ENCODE peak calls at places on chromosomes 13 and 19, in eight cellular contexts. One of them, this sample, is unnamed.

GRCh38 chr19:45376045-45376724 is 5.8 kb upstream of the ERCC2 start:
- DNase-seq in OCI-LY7: no peak
- DNase-seq in SJCRH30: peak
- DNase-seq in endodermal cell: peak
- DNase-seq in IMR-90: peak
- DNase-seq in neural progenitor cell: peak
- DNase-seq in CD8-positive, alpha-beta T cell: no peak
- DNase-seq in vagina: no peak
- DNase-seq in this sample: peak

GRCh38 chr13:57424379-57424778 is 207.2 kb upstream of the PCDH17 start:
- DNase-seq in OCI-LY7: no peak
- DNase-seq in SJCRH30: no peak
- DNase-seq in endodermal cell: no peak
- DNase-seq in IMR-90: no peak
- DNase-seq in neural progenitor cell: no peak
- DNase-seq in CD8-positive, alpha-beta T cell: no peak
- DNase-seq in vagina: no peak
- DNase-seq in this sample: no peak

GRCh38 chr13:87052731-87053130 is 618.4 kb upstream of the SLITRK5 start:
- DNase-seq in OCI-LY7: no peak
- DNase-seq in SJCRH30: no peak
- DNase-seq in endodermal cell: no peak
- DNase-seq in IMR-90: peak
- DNase-seq in neural progenitor cell: no peak
- DNase-seq in CD8-positive, alpha-beta T cell: no peak
- DNase-seq in vagina: no peak
- DNase-seq in this sample: no peak

GRCh38 chr13:101390461-101390860 is 25.8 kb downstream of the NALCN start:
- DNase-seq in OCI-LY7: no peak
- DNase-seq in SJCRH30: no peak
- DNase-seq in endodermal cell: no peak
- DNase-seq in IMR-90: peak
- DNase-seq in neural progenitor cell: no peak
- DNase-seq in CD8-positive, alpha-beta T cell: no peak
- DNase-seq in vagina: no peak
- DNase-seq in this sample: no peak

GRCh38 chr13:113106666-113107065 is 1.1 kb downstream of the F7 start:
- DNase-seq in OCI-LY7: no peak
- DNase-seq in SJCRH30: no peak
- DNase-seq in endodermal cell: no peak
- DNase-seq in IMR-90: no peak
- DNase-seq in neural progenitor cell: no peak
- DNase-seq in CD8-positive, alpha-beta T cell: no peak
- DNase-seq in vagina: no peak
- DNase-seq in this sample: no peak

GRCh38 chr13:20239748-20240147 is 7.6 kb upstream of the GJB6 start:
- DNase-seq in OCI-LY7: no peak
- DNase-seq in SJCRH30: no peak
- DNase-seq in endodermal cell: no peak
- DNase-seq in IMR-90: no peak
- DNase-seq in neural progenitor cell: no peak
- DNase-seq in CD8-positive, alpha-beta T cell: no peak
- DNase-seq in vagina: no peak
- DNase-seq in this sample: no peak

GRCh38 chr13:75705908-75706307 is 69.8 kb downstream of the LMO7 start:
- DNase-seq in OCI-LY7: no peak
- DNase-seq in SJCRH30: no peak
- DNase-seq in endodermal cell: no peak
- DNase-seq in IMR-90: no peak
- DNase-seq in neural progenitor cell: no peak
- DNase-seq in CD8-positive, alpha-beta T cell: no peak
- DNase-seq in vagina: no peak
- DNase-seq in this sample: no peak

GRCh38 chr19:29516821-29517395 is 8.9 kb upstream of the VSTM2B start:
- DNase-seq in OCI-LY7: no peak
- DNase-seq in SJCRH30: no peak
- DNase-seq in endodermal cell: no peak
- DNase-seq in IMR-90: no peak
- DNase-seq in neural progenitor cell: no peak
- DNase-seq in CD8-positive, alpha-beta T cell: no peak
- DNase-seq in vagina: no peak
- DNase-seq in this sample: no peak

GRCh38 chr19:23222998-23223652 is 27.1 kb downstream of the ZNF724 start:
- DNase-seq in OCI-LY7: peak
- DNase-seq in SJCRH30: no peak
- DNase-seq in endodermal cell: no peak
- DNase-seq in IMR-90: no peak
- DNase-seq in neural progenitor cell: no peak
- DNase-seq in CD8-positive, alpha-beta T cell: no peak
- DNase-seq in vagina: no peak
- DNase-seq in this sample: no peak

GRCh38 chr19:21109116-21109515 is 27.1 kb downstream of the ZNF714 start:
- DNase-seq in OCI-LY7: no peak
- DNase-seq in SJCRH30: no peak
- DNase-seq in endodermal cell: no peak
- DNase-seq in IMR-90: peak
- DNase-seq in neural progenitor cell: no peak
- DNase-seq in CD8-positive, alpha-beta T cell: no peak
- DNase-seq in vagina: no peak
- DNase-seq in this sample: no peak

GRCh38 chr13:51681037-51681678 is 96.9 kb downstream of the WDFY2 start:
- DNase-seq in OCI-LY7: no peak
- DNase-seq in SJCRH30: no peak
- DNase-seq in endodermal cell: no peak
- DNase-seq in IMR-90: peak
- DNase-seq in neural progenitor cell: no peak
- DNase-seq in CD8-positive, alpha-beta T cell: no peak
- DNase-seq in vagina: no peak
- DNase-seq in this sample: no peak

GRCh38 chr19:46232029-46232428 is 2.5 kb downstream of the IGFL1 start:
- DNase-seq in OCI-LY7: no peak
- DNase-seq in SJCRH30: no peak
- DNase-seq in endodermal cell: peak
- DNase-seq in IMR-90: no peak
- DNase-seq in neural progenitor cell: no peak
- DNase-seq in CD8-positive, alpha-beta T cell: no peak
- DNase-seq in vagina: no peak
- DNase-seq in this sample: no peak

GRCh38 chr13:50527612-50528509 is 315.6 kb downstream of the DLEU7 start:
- DNase-seq in OCI-LY7: peak
- DNase-seq in SJCRH30: no peak
- DNase-seq in endodermal cell: no peak
- DNase-seq in IMR-90: no peak
- DNase-seq in neural progenitor cell: no peak
- DNase-seq in CD8-positive, alpha-beta T cell: no peak
- DNase-seq in vagina: no peak
- DNase-seq in this sample: no peak

GRCh38 chr13:112444001-112444311 is 67.8 kb downstream of the SPACA7 start:
- DNase-seq in OCI-LY7: peak
- DNase-seq in SJCRH30: peak
- DNase-seq in endodermal cell: peak
- DNase-seq in IMR-90: peak
- DNase-seq in neural progenitor cell: peak
- DNase-seq in CD8-positive, alpha-beta T cell: peak
- DNase-seq in vagina: no peak
- DNase-seq in this sample: peak

GRCh38 chr13:97328222-97328790 is 105.7 kb upstream of the RAP2A start:
- DNase-seq in OCI-LY7: no peak
- DNase-seq in SJCRH30: peak
- DNase-seq in endodermal cell: peak
- DNase-seq in IMR-90: peak
- DNase-seq in neural progenitor cell: peak
- DNase-seq in CD8-positive, alpha-beta T cell: no peak
- DNase-seq in vagina: no peak
- DNase-seq in this sample: peak

GRCh38 chr19:33868821-33869412 is 72.2 kb downstream of the KCTD15 start:
- DNase-seq in OCI-LY7: no peak
- DNase-seq in SJCRH30: peak
- DNase-seq in endodermal cell: peak
- DNase-seq in IMR-90: no peak
- DNase-seq in neural progenitor cell: peak
- DNase-seq in CD8-positive, alpha-beta T cell: no peak
- DNase-seq in vagina: peak
- DNase-seq in this sample: no peak

GRCh38 chr13:93244141-93244917 is 17.7 kb downstream of the GPC6 start:
- DNase-seq in OCI-LY7: no peak
- DNase-seq in SJCRH30: no peak
- DNase-seq in endodermal cell: peak
- DNase-seq in IMR-90: peak
- DNase-seq in neural progenitor cell: peak
- DNase-seq in CD8-positive, alpha-beta T cell: no peak
- DNase-seq in vagina: no peak
- DNase-seq in this sample: no peak

GRCh38 chr19:48487944-48488343 is 18.8 kb downstream of the CYTH2 start:
- DNase-seq in OCI-LY7: no peak
- DNase-seq in SJCRH30: no peak
- DNase-seq in endodermal cell: no peak
- DNase-seq in IMR-90: peak
- DNase-seq in neural progenitor cell: no peak
- DNase-seq in CD8-positive, alpha-beta T cell: no peak
- DNase-seq in vagina: no peak
- DNase-seq in this sample: no peak

GRCh38 chr13:19845758-19846157 is 17.7 kb downstream of the ZMYM5 start:
- DNase-seq in OCI-LY7: no peak
- DNase-seq in SJCRH30: no peak
- DNase-seq in endodermal cell: no peak
- DNase-seq in IMR-90: peak
- DNase-seq in neural progenitor cell: no peak
- DNase-seq in CD8-positive, alpha-beta T cell: no peak
- DNase-seq in vagina: no peak
- DNase-seq in this sample: peak

GRCh38 chr19:42250249-42250665 is 4.7 kb downstream of the ERF start:
- DNase-seq in OCI-LY7: no peak
- DNase-seq in SJCRH30: no peak
- DNase-seq in endodermal cell: no peak
- DNase-seq in IMR-90: no peak
- DNase-seq in neural progenitor cell: no peak
- DNase-seq in CD8-positive, alpha-beta T cell: no peak
- DNase-seq in vagina: no peak
- DNase-seq in this sample: no peak
- H3K4me3 ChIP-seq in OCI-LY7: no peak
- H3K4me3 ChIP-seq in SJCRH30: no peak
- H3K4me3 ChIP-seq in endodermal cell: no peak
- H3K4me3 ChIP-seq in IMR-90: no peak
- H3K4me3 ChIP-seq in neural progenitor cell: no peak
- H3K4me3 ChIP-seq in CD8-positive, alpha-beta T cell: no peak
- H3K4me3 ChIP-seq in vagina: peak
- H3K4me3 ChIP-seq in this sample: no peak

DNA sequence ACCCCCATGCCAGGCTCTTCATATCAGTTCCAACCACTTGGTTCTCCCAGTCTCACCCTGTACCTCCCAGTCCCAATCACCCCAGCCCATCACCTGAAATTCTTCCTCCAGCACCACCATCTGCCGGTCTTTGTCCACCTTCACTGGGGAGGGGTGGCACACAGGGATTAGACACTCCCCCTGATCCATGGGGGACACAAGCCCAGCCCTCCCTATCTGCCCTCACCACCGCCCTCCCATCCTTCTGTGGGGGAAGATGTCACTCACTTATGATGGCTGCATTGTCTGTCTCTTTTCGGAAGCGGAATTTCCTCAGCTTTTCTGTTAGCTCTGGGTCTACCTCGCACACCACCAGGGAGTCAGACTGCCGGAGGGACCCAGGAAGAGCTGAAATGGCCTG is 675 bp downstream of the GMFG start:
- DNase-seq in OCI-LY7: no peak
- DNase-seq in SJCRH30: no peak
- DNase-seq in endodermal cell: no peak
- DNase-seq in IMR-90: no peak
- DNase-seq in neural progenitor cell: no peak
- DNase-seq in CD8-positive, alpha-beta T cell: no peak
- DNase-seq in vagina: no peak
- DNase-seq in this sample: no peak
- H3K4me3 ChIP-seq in OCI-LY7: peak
- H3K4me3 ChIP-seq in SJCRH30: no peak
- H3K4me3 ChIP-seq in endodermal cell: no peak
- H3K4me3 ChIP-seq in IMR-90: no peak
- H3K4me3 ChIP-seq in neural progenitor cell: no peak
- H3K4me3 ChIP-seq in CD8-positive, alpha-beta T cell: peak
- H3K4me3 ChIP-seq in vagina: peak
- H3K4me3 ChIP-seq in this sample: no peak

GRCh38 chr13:114123448-114123847 is 9.0 kb downstream of the RASA3 start:
- DNase-seq in OCI-LY7: no peak
- DNase-seq in SJCRH30: no peak
- DNase-seq in endodermal cell: no peak
- DNase-seq in IMR-90: no peak
- DNase-seq in neural progenitor cell: no peak
- DNase-seq in CD8-positive, alpha-beta T cell: no peak
- DNase-seq in vagina: no peak
- DNase-seq in this sample: no peak
- H3K4me3 ChIP-seq in OCI-LY7: no peak
- H3K4me3 ChIP-seq in SJCRH30: no peak
- H3K4me3 ChIP-seq in endodermal cell: no peak
- H3K4me3 ChIP-seq in IMR-90: no peak
- H3K4me3 ChIP-seq in neural progenitor cell: no peak
- H3K4me3 ChIP-seq in CD8-positive, alpha-beta T cell: peak
- H3K4me3 ChIP-seq in vagina: no peak
- H3K4me3 ChIP-seq in this sample: no peak

GRCh38 chr19:14674764-14675163 is at the start of gene ADGRE3:
- DNase-seq in OCI-LY7: peak
- DNase-seq in SJCRH30: no peak
- DNase-seq in endodermal cell: no peak
- DNase-seq in IMR-90: no peak
- DNase-seq in neural progenitor cell: no peak
- DNase-seq in CD8-positive, alpha-beta T cell: no peak
- DNase-seq in vagina: no peak
- DNase-seq in this sample: no peak

GRCh38 chr19:14678199-14678598 is 3.6 kb upstream of the ADGRE3 start:
- DNase-seq in OCI-LY7: no peak
- DNase-seq in SJCRH30: no peak
- DNase-seq in endodermal cell: no peak
- DNase-seq in IMR-90: no peak
- DNase-seq in neural progenitor cell: no peak
- DNase-seq in CD8-positive, alpha-beta T cell: no peak
- DNase-seq in vagina: no peak
- DNase-seq in this sample: no peak

GRCh38 chr19:14676762-14677161 is 2.1 kb upstream of the ADGRE3 start:
- DNase-seq in OCI-LY7: no peak
- DNase-seq in SJCRH30: no peak
- DNase-seq in endodermal cell: no peak
- DNase-seq in IMR-90: no peak
- DNase-seq in neural progenitor cell: no peak
- DNase-seq in CD8-positive, alpha-beta T cell: no peak
- DNase-seq in vagina: no peak
- DNase-seq in this sample: no peak

GRCh38 chr19:14673088-14673487 is 1.6 kb downstream of the ADGRE3 start:
- DNase-seq in OCI-LY7: no peak
- DNase-seq in SJCRH30: no peak
- DNase-seq in endodermal cell: no peak
- DNase-seq in IMR-90: no peak
- DNase-seq in neural progenitor cell: no peak
- DNase-seq in CD8-positive, alpha-beta T cell: no peak
- DNase-seq in vagina: no peak
- DNase-seq in this sample: no peak

DNA sequence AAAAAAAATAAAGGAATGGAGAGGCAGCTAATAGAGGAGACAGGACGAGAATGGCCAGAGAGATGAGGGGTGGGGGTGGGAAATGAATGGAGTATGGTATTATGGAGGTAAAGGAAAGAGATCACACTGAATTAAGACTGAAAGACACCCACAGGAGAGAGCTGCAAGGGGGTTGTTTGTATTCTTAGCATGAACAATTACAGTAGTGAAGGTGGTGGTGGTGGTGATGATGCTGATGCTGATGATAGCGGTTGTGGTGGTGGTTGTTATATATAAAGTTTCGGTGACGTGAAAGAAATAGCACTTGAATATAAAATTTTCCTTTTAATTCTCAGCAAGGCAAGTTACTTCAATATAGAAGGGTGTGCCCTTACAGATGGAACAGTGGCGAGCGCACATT is 2.8 kb upstream of the ADGRE3 start:
- DNase-seq in OCI-LY7: no peak
- DNase-seq in SJCRH30: no peak
- DNase-seq in endodermal cell: no peak
- DNase-seq in IMR-90: no peak
- DNase-seq in neural progenitor cell: no peak
- DNase-seq in CD8-positive, alpha-beta T cell: no peak
- DNase-seq in vagina: no peak
- DNase-seq in this sample: no peak
- H3K4me3 ChIP-seq in OCI-LY7: no peak
- H3K4me3 ChIP-seq in SJCRH30: no peak
- H3K4me3 ChIP-seq in endodermal cell: no peak
- H3K4me3 ChIP-seq in IMR-90: no peak
- H3K4me3 ChIP-seq in neural progenitor cell: no peak
- H3K4me3 ChIP-seq in CD8-positive, alpha-beta T cell: no peak
- H3K4me3 ChIP-seq in vagina: no peak
- H3K4me3 ChIP-seq in this sample: no peak

This sample was measured in HAP-1.